ENCODE peak calls at places on chromosome 3, in six cellular contexts. One of them, this sample, is unnamed.

GRCh38 chr3:117844676-117845075 is 1135.1 kb downstream of the TUSC7 start:
- DNase-seq in H1: no peak
- DNase-seq in HepG2: no peak
- DNase-seq in K562: no peak
- DNase-seq in GM23338: no peak
- DNase-seq in GM12878: no peak
- DNase-seq in this sample: no peak

GRCh38 chr3:106813742-106814141 is 563.5 kb upstream of the CCDC54 start:
- DNase-seq in HepG2: no peak
- DNase-seq in GM23338: no peak
- DNase-seq in K562: no peak
- DNase-seq in H1: no peak
- DNase-seq in GM12878: no peak
- DNase-seq in this sample: no peak

GRCh38 chr3:113585228-113585627 is 52.9 kb downstream of the SIDT1 start:
- DNase-seq in GM12878: no peak
- DNase-seq in GM23338: no peak
- DNase-seq in H1: no peak
- DNase-seq in HepG2: no peak
- DNase-seq in K562: no peak
- DNase-seq in this sample: no peak

GRCh38 chr3:187042062-187042745 is 97.1 kb downstream of the RPL39L start:
- DNase-seq in HepG2: no peak
- DNase-seq in GM12878: no peak
- DNase-seq in GM23338: no peak
- DNase-seq in K562: no peak
- DNase-seq in H1: no peak
- DNase-seq in this sample: no peak

GRCh38 chr3:134463676-134464611 is 21.8 kb downstream of the ANAPC13 start:
- DNase-seq in HepG2: no peak
- DNase-seq in GM23338: peak; percentile 97
- DNase-seq in K562: no peak
- DNase-seq in GM12878: no peak
- DNase-seq in H1: peak; percentile 79
- DNase-seq in this sample: peak; percentile 80

GRCh38 chr3:185813691-185814215 is 11.1 kb downstream of the IGF2BP2 start:
- DNase-seq in GM23338: peak; percentile 84
- DNase-seq in K562: peak; percentile 48
- DNase-seq in H1: peak; percentile 59
- DNase-seq in HepG2: peak; percentile 45
- DNase-seq in GM12878: no peak
- DNase-seq in this sample: peak; percentile 67

GRCh38 chr3:14358426-14359211 is 43.8 kb upstream of the SLC6A6 start:
- DNase-seq in H1: no peak
- DNase-seq in K562: no peak
- DNase-seq in HepG2: no peak
- DNase-seq in GM12878: no peak
- DNase-seq in GM23338: peak; percentile 54
- DNase-seq in this sample: no peak

GRCh38 chr3:149134560-149134959 is 5.1 kb downstream of the HPS3 start:
- DNase-seq in K562: no peak
- DNase-seq in GM12878: no peak
- DNase-seq in H1: no peak
- DNase-seq in HepG2: no peak
- DNase-seq in GM23338: no peak
- DNase-seq in this sample: no peak

GRCh38 chr3:128504957-128505730 is 12.1 kb upstream of the GATA2 start:
- DNase-seq in K562: peak; percentile 65
- DNase-seq in GM23338: no peak
- DNase-seq in GM12878: no peak
- DNase-seq in H1: no peak
- DNase-seq in HepG2: no peak
- DNase-seq in this sample: no peak

GRCh38 chr3:167691366-167691765 is 37.6 kb upstream of the WDR49 start:
- DNase-seq in GM12878: peak; percentile 84
- DNase-seq in K562: no peak
- DNase-seq in HepG2: no peak
- DNase-seq in H1: no peak
- DNase-seq in GM23338: no peak
- DNase-seq in this sample: no peak

DNA sequence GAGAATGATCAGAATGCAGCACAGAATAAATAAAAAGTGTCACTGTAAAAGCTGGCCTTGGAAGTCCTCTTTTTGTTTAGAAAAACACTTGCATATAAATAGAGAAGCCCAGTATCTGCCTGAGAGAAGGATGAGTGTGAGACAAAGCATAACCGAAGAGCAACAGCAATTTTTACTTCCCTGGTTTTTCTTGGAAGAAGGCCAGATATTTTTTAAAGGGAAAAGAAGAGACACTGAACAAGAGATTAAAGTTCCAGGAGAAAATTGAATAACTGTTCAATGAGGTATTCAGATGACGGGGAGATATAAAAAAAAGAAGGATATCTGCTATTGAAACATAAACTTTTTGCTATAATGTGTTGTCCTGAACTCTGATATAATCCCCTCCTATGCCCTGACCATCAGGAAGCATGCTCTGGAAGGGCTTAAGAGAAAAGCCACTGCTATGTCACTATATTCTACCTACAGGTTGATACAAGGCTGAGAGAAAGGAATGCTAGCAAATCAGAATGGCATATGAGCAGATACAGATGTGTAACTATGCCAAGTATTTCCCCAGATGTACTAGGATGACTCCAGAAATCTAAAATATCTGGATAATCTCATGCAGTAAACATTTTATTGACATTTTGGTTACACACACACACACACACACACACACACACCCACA is 358.9 kb downstream of the RBMS3 start:
- DNase-seq in H1: no peak
- DNase-seq in HepG2: no peak
- DNase-seq in GM23338: no peak
- DNase-seq in K562: no peak
- DNase-seq in GM12878: no peak
- DNase-seq in this sample: no peak
- TF ChIP-seq CREB1 in H1: no peak
- TF ChIP-seq CREB1 in HepG2: no peak
- TF ChIP-seq CREB1 in GM23338: no peak
- TF ChIP-seq CREB1 in K562: no peak
- TF ChIP-seq CREB1 in GM12878: no peak
- TF ChIP-seq CREB1 in this sample: no peak

GRCh38 chr3:58704745-58705144 is 38.2 kb upstream of the FAM3D start:
- DNase-seq in GM12878: no peak
- DNase-seq in HepG2: no peak
- DNase-seq in H1: no peak
- DNase-seq in K562: no peak
- DNase-seq in GM23338: no peak
- DNase-seq in this sample: no peak

GRCh38 chr3:58711871-58712270 is 45.3 kb upstream of the FAM3D start:
- DNase-seq in HepG2: no peak
- DNase-seq in K562: no peak
- DNase-seq in H1: no peak
- DNase-seq in GM12878: no peak
- DNase-seq in GM23338: no peak
- DNase-seq in this sample: no peak

GRCh38 chr3:58707390-58707930 is 40.9 kb upstream of the FAM3D start:
- DNase-seq in HepG2: no peak
- DNase-seq in GM12878: no peak
- DNase-seq in K562: no peak
- DNase-seq in H1: no peak
- DNase-seq in GM23338: no peak
- DNase-seq in this sample: no peak

GRCh38 chr3:58706395-58706794 is 39.8 kb upstream of the FAM3D start:
- DNase-seq in GM23338: no peak
- DNase-seq in K562: no peak
- DNase-seq in GM12878: no peak
- DNase-seq in H1: no peak
- DNase-seq in HepG2: no peak
- DNase-seq in this sample: no peak

GRCh38 chr3:58708116-58708791 is 41.7 kb upstream of the FAM3D start:
- DNase-seq in GM12878: no peak
- DNase-seq in HepG2: no peak
- DNase-seq in H1: no peak
- DNase-seq in K562: no peak
- DNase-seq in GM23338: no peak
- DNase-seq in this sample: no peak
- TF ChIP-seq CREB1 in GM12878: no peak
- TF ChIP-seq CREB1 in HepG2: no peak
- TF ChIP-seq CREB1 in H1: no peak
- TF ChIP-seq CREB1 in K562: no peak
- TF ChIP-seq CREB1 in GM23338: no peak
- TF ChIP-seq CREB1 in this sample: no peak

GRCh38 chr3:25441234-25441856 is 13.3 kb downstream of the RARB start:
- DNase-seq in K562: peak; percentile 57
- DNase-seq in H1: no peak
- DNase-seq in GM12878: no peak
- DNase-seq in GM23338: peak; percentile 65
- DNase-seq in HepG2: no peak
- DNase-seq in this sample: peak; percentile 68
- TF ChIP-seq CREB1 in K562: no peak
- TF ChIP-seq CREB1 in H1: no peak
- TF ChIP-seq CREB1 in GM12878: no peak
- TF ChIP-seq CREB1 in GM23338: peak; percentile 18
- TF ChIP-seq CREB1 in HepG2: no peak
- TF ChIP-seq CREB1 in this sample: no peak

DNA sequence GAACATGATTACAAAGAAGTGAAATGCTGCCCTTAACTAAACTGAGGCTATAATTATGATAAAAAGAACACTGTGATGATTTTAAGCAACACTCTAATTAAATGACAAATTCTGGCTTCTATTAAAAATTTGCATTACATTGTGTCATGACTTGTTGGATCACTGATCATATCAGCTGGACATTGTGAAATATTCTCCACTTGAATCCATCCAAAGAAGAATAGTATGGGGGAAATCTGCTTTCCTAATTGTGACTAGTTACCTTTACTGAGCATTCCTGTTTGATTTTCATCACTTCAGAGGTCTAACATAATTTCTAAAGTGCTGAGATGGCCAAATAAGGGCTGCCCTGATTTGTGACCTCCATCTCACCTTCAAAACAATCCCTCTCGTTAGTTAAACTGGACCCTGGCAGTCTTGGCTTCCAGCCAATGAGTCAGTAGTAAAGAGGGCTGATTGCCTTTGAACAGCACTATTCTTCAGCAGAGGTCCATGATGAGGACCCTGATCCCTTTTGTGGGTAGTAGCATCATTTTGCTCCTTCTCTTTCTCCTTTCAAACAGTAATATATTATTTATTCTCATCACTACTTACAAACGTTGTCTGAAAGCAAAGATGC is 53.5 kb upstream of the LEKR1 start:
- DNase-seq in K562: no peak
- DNase-seq in GM12878: no peak
- DNase-seq in HepG2: no peak
- DNase-seq in GM23338: no peak
- DNase-seq in H1: no peak
- DNase-seq in this sample: no peak
- TF ChIP-seq CREB1 in K562: no peak
- TF ChIP-seq CREB1 in GM12878: no peak
- TF ChIP-seq CREB1 in HepG2: no peak
- TF ChIP-seq CREB1 in GM23338: no peak
- TF ChIP-seq CREB1 in H1: no peak
- TF ChIP-seq CREB1 in this sample: no peak

This sample was measured in WTC11.